ENCODE peak calls at places on chromosomes 12 and 14, in five cellular contexts. A, F, U, S and P are unnamed samples.

GRCh38 chr14:104876251-104876699 is 11.2 kb downstream of the CEP170B start:
- DNase-seq in A (no peak), S (peak), F (peak), U (no peak), P (peak)

GRCh38 chr12:68743416-68743815 is 2.6 kb upstream of the SLC35E3 start:
- DNase-seq in U (no peak), F (no peak), A (no peak), S (no peak), P (no peak)

GRCh38 chr12:126483145-126484068 is 1418.2 kb downstream of the AACS start:
- DNase-seq in F (no peak), A (no peak), S (no peak), U (no peak), P (no peak)

GRCh38 chr14:53890611-53891091 is 66.0 kb downstream of the BMP4 start:
- DNase-seq in S (no peak), F (no peak), A (no peak), U (no peak), P (no peak)

GRCh38 chr12:124143726-124144125 is 151.2 kb upstream of the RFLNA start:
- DNase-seq in A (no peak), S (no peak), F (no peak), U (no peak), P (no peak)

GRCh38 chr14:103281496-103282231 is 52.4 kb upstream of the EIF5 start:
- DNase-seq in U (peak), S (no peak), A (no peak), F (no peak), P (peak)

GRCh38 chr12:28704477-28705169 is 444.5 kb upstream of the FAR2 start:
- DNase-seq in S (no peak), U (no peak), F (no peak), A (no peak), P (no peak)

GRCh38 chr12:87575906-87576305 is 453.3 kb downstream of the C12orf50 start:
- DNase-seq in F (no peak), A (no peak), S (no peak), U (no peak), P (no peak)

GRCh38 chr12:13084898-13085640 is 18.4 kb downstream of the GSG1 start:
- DNase-seq in F (no peak), A (no peak), S (no peak), U (no peak), P (no peak)

GRCh38 chr12:70451528-70451927 is 85.4 kb downstream of the KCNMB4 start:
- DNase-seq in A (no peak), S (no peak), U (no peak), F (no peak), P (no peak)

GRCh38 chr14:55814064-55814463 is 234.1 kb downstream of the KTN1 start:
- DNase-seq in U (no peak), A (no peak), F (no peak), S (no peak), P (no peak)

GRCh38 chr12:94760786-94761185 is 110.4 kb upstream of the TMCC3 start:
- DNase-seq in F (no peak), A (no peak), S (no peak), U (no peak), P (no peak)

GRCh38 chr14:23478109-23478698 is 8.7 kb downstream of the NGDN start:
- DNase-seq in F (peak), U (peak), A (peak), S (peak), P (no peak)

GRCh38 chr12:114901316-114901715 is 217.3 kb upstream of the TBX3 start:
- DNase-seq in U (no peak), A (no peak), F (no peak), S (no peak), P (no peak)

GRCh38 chr14:93114068-93114710 is 1.5 kb downstream of the ITPK1 start:
- DNase-seq in A (no peak), F (no peak), S (no peak), U (no peak), P (no peak)

GRCh38 chr12:89073027-89073398 is 279.3 kb downstream of the DUSP6 start:
- DNase-seq in F (no peak), U (peak), A (no peak), S (no peak), P (no peak)